ENCODE peak calls at places on chromosomes 12 and 14, in nine cellular contexts. One of them, this sample, is unnamed.

GRCh38 chr14:61074852-61075251 is 93.8 kb downstream of the SLC38A6 start:
- DNase-seq in lung: no peak
- DNase-seq in body of pancreas: no peak
- DNase-seq in neural progenitor cell: no peak
- DNase-seq in H1: no peak
- DNase-seq in upper lobe of right lung: no peak
- DNase-seq in DND-41: no peak
- DNase-seq in heart left ventricle: no peak
- DNase-seq in cardiac muscle cell: no peak
- DNase-seq in this sample: no peak

GRCh38 chr12:112096667-112097066 is 11.9 kb downstream of the NAA25 start:
- DNase-seq in lung: no peak
- DNase-seq in body of pancreas: no peak
- DNase-seq in neural progenitor cell: no peak
- DNase-seq in H1: no peak
- DNase-seq in upper lobe of right lung: no peak
- DNase-seq in DND-41: no peak
- DNase-seq in heart left ventricle: no peak
- DNase-seq in cardiac muscle cell: no peak
- DNase-seq in this sample: no peak

GRCh38 chr12:113242018-113242418 is 20.8 kb downstream of the TPCN1 start:
- DNase-seq in lung: peak; percentile 79
- DNase-seq in body of pancreas: peak; percentile 79
- DNase-seq in neural progenitor cell: no peak
- DNase-seq in H1: no peak
- DNase-seq in upper lobe of right lung: peak; percentile 86
- DNase-seq in DND-41: no peak
- DNase-seq in heart left ventricle: no peak
- DNase-seq in cardiac muscle cell: no peak
- DNase-seq in this sample: peak; percentile 33

GRCh38 chr12:6372403-6373003 is 2.9 kb downstream of the SCNN1A start:
- DNase-seq in lung: peak; percentile 74
- DNase-seq in body of pancreas: no peak
- DNase-seq in neural progenitor cell: peak; percentile 35
- DNase-seq in H1: no peak
- DNase-seq in upper lobe of right lung: peak; percentile 75
- DNase-seq in DND-41: no peak
- DNase-seq in heart left ventricle: no peak
- DNase-seq in cardiac muscle cell: no peak
- DNase-seq in this sample: peak; percentile 56

GRCh38 chr12:22459872-22460490 is 84.4 kb downstream of the C2CD5 start:
- DNase-seq in lung: no peak
- DNase-seq in body of pancreas: no peak
- DNase-seq in neural progenitor cell: peak; percentile 79
- DNase-seq in H1: no peak
- DNase-seq in upper lobe of right lung: no peak
- DNase-seq in DND-41: no peak
- DNase-seq in heart left ventricle: no peak
- DNase-seq in cardiac muscle cell: peak; percentile 75
- DNase-seq in this sample: no peak

GRCh38 chr14:97393244-97393643 is 596.1 kb downstream of the VRK1 start:
- DNase-seq in lung: no peak
- DNase-seq in body of pancreas: no peak
- DNase-seq in neural progenitor cell: no peak
- DNase-seq in H1: no peak
- DNase-seq in upper lobe of right lung: no peak
- DNase-seq in DND-41: no peak
- DNase-seq in heart left ventricle: no peak
- DNase-seq in cardiac muscle cell: no peak
- DNase-seq in this sample: no peak

GRCh38 chr12:53972722-53973092 is 219 bp upstream of the HOXC11 start:
- DNase-seq in lung: no peak
- DNase-seq in body of pancreas: no peak
- DNase-seq in neural progenitor cell: no peak
- DNase-seq in H1: no peak
- DNase-seq in upper lobe of right lung: no peak
- DNase-seq in DND-41: no peak
- DNase-seq in heart left ventricle: no peak
- DNase-seq in cardiac muscle cell: no peak
- DNase-seq in this sample: no peak

GRCh38 chr14:70666364-70666691 is 24.6 kb downstream of the TTC9 start:
- DNase-seq in lung: no peak
- DNase-seq in body of pancreas: no peak
- DNase-seq in neural progenitor cell: no peak
- DNase-seq in H1: no peak
- DNase-seq in upper lobe of right lung: no peak
- DNase-seq in DND-41: no peak
- DNase-seq in heart left ventricle: no peak
- DNase-seq in cardiac muscle cell: no peak
- DNase-seq in this sample: no peak

GRCh38 chr14:74589291-74589879 is 22.7 kb downstream of the LTBP2 start:
- DNase-seq in lung: no peak
- DNase-seq in body of pancreas: no peak
- DNase-seq in neural progenitor cell: no peak
- DNase-seq in H1: no peak
- DNase-seq in upper lobe of right lung: no peak
- DNase-seq in DND-41: no peak
- DNase-seq in heart left ventricle: no peak
- DNase-seq in cardiac muscle cell: no peak
- DNase-seq in this sample: no peak

GRCh38 chr12:45269407-45269741 is 53.5 kb downstream of the ANO6 start:
- DNase-seq in lung: no peak
- DNase-seq in body of pancreas: no peak
- DNase-seq in neural progenitor cell: no peak
- DNase-seq in H1: no peak
- DNase-seq in upper lobe of right lung: no peak
- DNase-seq in DND-41: no peak
- DNase-seq in heart left ventricle: no peak
- DNase-seq in cardiac muscle cell: no peak
- DNase-seq in this sample: no peak

GRCh38 chr12:88893801-88894200 is 313.5 kb upstream of the KITLG start:
- DNase-seq in lung: no peak
- DNase-seq in body of pancreas: no peak
- DNase-seq in neural progenitor cell: no peak
- DNase-seq in H1: no peak
- DNase-seq in upper lobe of right lung: no peak
- DNase-seq in DND-41: no peak
- DNase-seq in heart left ventricle: no peak
- DNase-seq in cardiac muscle cell: no peak
- DNase-seq in this sample: no peak

GRCh38 chr14:20350280-20350679 is 6.8 kb downstream of the PARP2 start:
- DNase-seq in lung: no peak
- DNase-seq in body of pancreas: no peak
- DNase-seq in neural progenitor cell: no peak
- DNase-seq in H1: no peak
- DNase-seq in upper lobe of right lung: no peak
- DNase-seq in DND-41: no peak
- DNase-seq in heart left ventricle: no peak
- DNase-seq in cardiac muscle cell: no peak
- DNase-seq in this sample: no peak

GRCh38 chr12:72133497-72134055 is 138.6 kb upstream of the TRHDE start:
- DNase-seq in lung: no peak
- DNase-seq in body of pancreas: no peak
- DNase-seq in neural progenitor cell: peak; percentile 3
- DNase-seq in H1: no peak
- DNase-seq in upper lobe of right lung: no peak
- DNase-seq in DND-41: no peak
- DNase-seq in heart left ventricle: no peak
- DNase-seq in cardiac muscle cell: no peak
- DNase-seq in this sample: no peak

GRCh38 chr14:82238649-82239048 is 705.0 kb upstream of the SEL1L start:
- DNase-seq in lung: no peak
- DNase-seq in body of pancreas: no peak
- DNase-seq in neural progenitor cell: no peak
- DNase-seq in H1: no peak
- DNase-seq in upper lobe of right lung: no peak
- DNase-seq in DND-41: no peak
- DNase-seq in heart left ventricle: no peak
- DNase-seq in cardiac muscle cell: no peak
- DNase-seq in this sample: no peak

GRCh38 chr14:105049753-105050550 is 15.3 kb downstream of the GPR132 start:
- DNase-seq in lung: no peak
- DNase-seq in body of pancreas: no peak
- DNase-seq in neural progenitor cell: no peak
- DNase-seq in H1: no peak
- DNase-seq in upper lobe of right lung: no peak
- DNase-seq in DND-41: no peak
- DNase-seq in heart left ventricle: no peak
- DNase-seq in cardiac muscle cell: no peak
- DNase-seq in this sample: no peak

GRCh38 chr14:105052110-105052458 is 13.1 kb downstream of the GPR132 start:
- DNase-seq in lung: no peak
- DNase-seq in body of pancreas: no peak
- DNase-seq in neural progenitor cell: no peak
- DNase-seq in H1: no peak
- DNase-seq in upper lobe of right lung: no peak
- DNase-seq in DND-41: no peak
- DNase-seq in heart left ventricle: no peak
- DNase-seq in cardiac muscle cell: no peak
- DNase-seq in this sample: no peak

GRCh38 chr14:105053421-105053820 is 11.8 kb downstream of the GPR132 start:
- DNase-seq in lung: no peak
- DNase-seq in body of pancreas: no peak
- DNase-seq in neural progenitor cell: no peak
- DNase-seq in H1: no peak
- DNase-seq in upper lobe of right lung: no peak
- DNase-seq in DND-41: no peak
- DNase-seq in heart left ventricle: no peak
- DNase-seq in cardiac muscle cell: no peak
- DNase-seq in this sample: no peak

GRCh38 chr14:105050551-105050897 is 14.7 kb downstream of the GPR132 start:
- DNase-seq in lung: peak; percentile 73
- DNase-seq in body of pancreas: peak; percentile 72
- DNase-seq in neural progenitor cell: no peak
- DNase-seq in H1: no peak
- DNase-seq in upper lobe of right lung: peak; percentile 86
- DNase-seq in DND-41: no peak
- DNase-seq in heart left ventricle: no peak
- DNase-seq in cardiac muscle cell: no peak
- DNase-seq in this sample: peak; percentile 79

GRCh38 chr14:105051182-105052109 is 13.8 kb downstream of the GPR132 start:
- DNase-seq in lung: no peak
- DNase-seq in body of pancreas: peak; percentile 48
- DNase-seq in neural progenitor cell: no peak
- DNase-seq in H1: no peak
- DNase-seq in upper lobe of right lung: no peak
- DNase-seq in DND-41: no peak
- DNase-seq in heart left ventricle: no peak
- DNase-seq in cardiac muscle cell: no peak
- DNase-seq in this sample: no peak
- H3K27ac ChIP-seq in lung: no peak overlapping the region
- H3K27ac ChIP-seq in body of pancreas: peak overlapping the region; percentile 65
- H3K27ac ChIP-seq in neural progenitor cell: no peak overlapping the region
- H3K27ac ChIP-seq in H1: no peak overlapping the region
- H3K27ac ChIP-seq in upper lobe of right lung: no peak overlapping the region
- H3K27ac ChIP-seq in DND-41: no peak overlapping the region
- H3K27ac ChIP-seq in heart left ventricle: no peak overlapping the region
- H3K27ac ChIP-seq in cardiac muscle cell: no peak overlapping the region
- H3K27ac ChIP-seq in this sample: no peak overlapping the region

DNA sequence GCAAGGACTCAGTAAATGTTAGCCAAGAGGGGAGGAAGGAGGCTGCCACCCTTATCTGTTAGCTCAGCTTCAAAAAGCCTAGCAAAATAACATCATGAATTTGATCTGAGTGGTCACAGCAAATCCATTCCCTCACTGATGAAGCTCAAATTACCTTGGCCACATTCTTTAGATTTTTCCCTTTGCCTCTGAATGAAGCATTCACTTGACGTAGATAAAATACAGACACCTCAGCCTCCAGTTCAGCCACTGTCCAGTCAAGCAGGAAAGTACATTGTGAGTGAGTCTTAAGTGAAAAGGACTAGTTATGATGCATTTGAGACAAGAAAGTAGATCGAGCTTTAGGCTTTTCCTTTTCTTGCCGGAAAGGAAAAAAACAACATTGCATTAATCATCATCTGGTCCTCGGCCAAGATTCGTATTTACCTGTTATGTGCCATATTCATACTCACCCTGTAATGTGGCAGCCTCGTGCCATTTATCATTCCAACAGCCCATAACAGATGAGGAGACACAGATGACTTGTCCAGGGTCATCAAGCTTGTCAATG is 146.5 kb downstream of the ETV6 start:
- DNase-seq in lung: no peak
- DNase-seq in body of pancreas: no peak
- DNase-seq in neural progenitor cell: peak; percentile 25
- DNase-seq in H1: no peak
- DNase-seq in upper lobe of right lung: no peak
- DNase-seq in DND-41: no peak
- DNase-seq in heart left ventricle: no peak
- DNase-seq in cardiac muscle cell: peak; percentile 75
- DNase-seq in this sample: no peak
- H3K4me1 ChIP-seq in lung: peaks cover 39% of the 10 kb centered on the region
- H3K4me1 ChIP-seq in body of pancreas: peaks cover 49% of the 10 kb centered on the region
- H3K4me1 ChIP-seq in neural progenitor cell: peaks cover 25% of the 10 kb centered on the region
- H3K4me1 ChIP-seq in H1: peaks cover 8% of the 10 kb centered on the region
- H3K4me1 ChIP-seq in upper lobe of right lung: peaks cover 46% of the 10 kb centered on the region
- H3K4me1 ChIP-seq in DND-41: peaks cover 85% of the 10 kb centered on the region
- H3K4me1 ChIP-seq in heart left ventricle: peaks cover 28% of the 10 kb centered on the region
- H3K4me1 ChIP-seq in cardiac muscle cell: peaks cover 60% of the 10 kb centered on the region
- H3K4me1 ChIP-seq in this sample: peaks cover 38% of the 10 kb centered on the region

DNA sequence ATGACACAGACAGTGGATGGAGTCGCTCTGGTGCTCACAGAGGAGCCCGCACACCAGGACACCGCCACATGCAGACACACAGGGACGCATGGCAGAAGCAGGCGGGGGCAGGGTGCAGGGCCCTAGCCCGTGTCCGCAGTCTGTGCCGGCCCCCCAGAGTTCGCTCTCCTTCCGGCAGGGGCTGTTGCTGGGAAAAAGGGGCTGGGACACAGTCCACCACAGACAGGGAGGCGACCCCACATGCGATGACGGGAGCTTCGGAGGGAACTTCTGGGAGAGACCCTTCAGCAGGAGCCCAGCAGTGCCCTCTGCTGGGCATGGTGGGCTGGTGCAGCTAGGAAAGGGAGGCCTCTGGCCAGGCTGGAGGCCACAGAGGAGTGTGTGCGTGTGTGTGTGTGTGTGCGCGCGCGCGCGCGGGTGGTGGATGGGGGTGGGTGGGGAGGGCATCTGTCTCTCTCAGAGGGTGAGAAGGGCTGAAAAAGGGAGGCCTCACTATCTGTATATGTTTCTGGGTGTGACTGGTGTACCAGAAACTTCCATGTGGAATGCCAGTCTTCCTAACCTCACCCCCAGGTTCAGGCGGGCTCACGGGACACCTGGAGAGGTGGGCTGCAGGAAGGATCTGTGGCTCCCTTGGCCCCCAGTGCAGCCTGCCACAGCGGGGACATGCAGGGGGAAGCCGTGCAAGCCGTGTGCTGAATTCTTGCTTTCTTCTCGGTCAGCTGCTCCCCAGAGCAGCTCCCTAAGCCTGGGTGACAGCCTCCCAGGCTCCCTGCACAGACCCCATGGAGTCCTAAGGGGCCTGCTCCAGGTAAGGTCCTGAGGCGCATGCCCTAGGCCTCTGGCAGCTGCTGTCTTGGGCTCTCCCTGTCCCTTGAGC is 60.7 kb downstream of the PLEKHG3 start:
- DNase-seq in lung: peak; percentile 63
- DNase-seq in body of pancreas: peak; percentile 76
- DNase-seq in neural progenitor cell: peak; percentile 88
- DNase-seq in H1: peak; percentile 86
- DNase-seq in upper lobe of right lung: peak; percentile 86
- DNase-seq in DND-41: peak; percentile 70
- DNase-seq in heart left ventricle: peak; percentile 70
- DNase-seq in cardiac muscle cell: peak; percentile 82
- DNase-seq in this sample: peak; percentile 79
- H3K4me3 ChIP-seq in lung: no peak overlapping the region
- H3K4me3 ChIP-seq in body of pancreas: no peak overlapping the region
- H3K4me3 ChIP-seq in neural progenitor cell: no peak overlapping the region
- H3K4me3 ChIP-seq in H1: peak overlapping the region; percentile 2
- H3K4me3 ChIP-seq in upper lobe of right lung: peak overlapping the region; percentile 5
- H3K4me3 ChIP-seq in DND-41: no peak overlapping the region
- H3K4me3 ChIP-seq in heart left ventricle: no peak overlapping the region
- H3K4me3 ChIP-seq in cardiac muscle cell: no peak overlapping the region
- H3K4me3 ChIP-seq in this sample: peak overlapping the region; percentile 25

GRCh38 chr12:118358607-118359540 is 13.8 kb downstream of the TAOK3 start:
- DNase-seq in lung: no peak
- DNase-seq in body of pancreas: no peak
- DNase-seq in neural progenitor cell: no peak
- DNase-seq in H1: no peak
- DNase-seq in upper lobe of right lung: no peak
- DNase-seq in DND-41: no peak
- DNase-seq in heart left ventricle: no peak
- DNase-seq in cardiac muscle cell: no peak
- DNase-seq in this sample: no peak
- H3K27ac ChIP-seq in lung: no peak overlapping the region
- H3K27ac ChIP-seq in body of pancreas: no peak overlapping the region
- H3K27ac ChIP-seq in neural progenitor cell: no peak overlapping the region
- H3K27ac ChIP-seq in H1: no peak overlapping the region
- H3K27ac ChIP-seq in upper lobe of right lung: peak overlapping the region; percentile 38
- H3K27ac ChIP-seq in DND-41: peak overlapping the region; percentile 91
- H3K27ac ChIP-seq in heart left ventricle: no peak overlapping the region
- H3K27ac ChIP-seq in cardiac muscle cell: no peak overlapping the region
- H3K27ac ChIP-seq in this sample: peak overlapping the region; percentile 78